ENCODE peak calls at places on chromosomes 3 and 15, in nine cellular contexts. R is Calu3; K is hepatocyte; W is stimulated activated CD8-positive, alpha-beta memory T cell treated with anti-CD3 and anti-CD28 coated beads, Interleukin-15, amount 100 ng/mL, for 4 hours; P is fibroblast of the aortic adventitia; T is NB4; B is PC-3; I is HT1080; G is AG09319. F is an unnamed sample.

GRCh38 chr3:18428036-18428435 is 2.9 kb upstream of the SATB1 start:
- DNase-seq in I (no peak), W (no peak), T (no peak), K (no peak), P (no peak), R (no peak), B (no peak), G (no peak), F (no peak)

GRCh38 chr15:92077353-92078080 is 224.0 kb downstream of the SLCO3A1 start:
- DNase-seq in T (peak), R (peak), B (peak), P (peak), W (peak), I (peak), G (peak), K (peak), F (peak)

GRCh38 chr3:30904986-30905385 is 10.5 kb upstream of the GADL1 start:
- DNase-seq in W (no peak), B (no peak), T (no peak), K (no peak), P (no peak), R (no peak), G (no peak), I (no peak), F (no peak)

GRCh38 chr15:61680260-61681037 is 379.8 kb downstream of the VPS13C start:
- DNase-seq in I (no peak), K (no peak), G (no peak), W (no peak), B (no peak), P (no peak), T (no peak), R (no peak), F (no peak)

GRCh38 chr3:81891056-81891455 is 129.6 kb upstream of the GBE1 start:
- DNase-seq in P (no peak), T (no peak), K (no peak), W (no peak), G (no peak), B (no peak), I (no peak), R (no peak), F (no peak)

GRCh38 chr3:102410616-102411015 is 24.2 kb upstream of the ZPLD1 start:
- DNase-seq in K (no peak), W (no peak), G (no peak), T (no peak), B (peak), R (no peak), I (no peak), P (no peak), F (no peak)

GRCh38 chr3:108093021-108093420 is 2.2 kb upstream of the CD47 start:
- DNase-seq in P (no peak), B (no peak), T (no peak), G (no peak), W (no peak), I (no peak), R (no peak), K (no peak), F (no peak)

GRCh38 chr3:13483286-13483685 is 3.2 kb downstream of the HDAC11 start:
- DNase-seq in P (no peak), G (no peak), R (no peak), B (no peak), W (no peak), K (no peak), T (no peak), I (no peak), F (no peak)

GRCh38 chr15:81160312-81161214 is 26.5 kb downstream of the CFAP161 start:
- DNase-seq in B (no peak), T (no peak), R (no peak), I (peak), P (peak), G (peak), W (no peak), K (peak), F (no peak)

GRCh38 chr3:97970929-97971460 is 1.2 kb downstream of the RIOX2 start:
- DNase-seq in T (peak), G (no peak), W (no peak), K (no peak), B (no peak), P (no peak), I (no peak), R (no peak), F (no peak)

GRCh38 chr3:102394517-102394916 is 40.3 kb upstream of the ZPLD1 start:
- DNase-seq in P (no peak), K (no peak), G (no peak), T (no peak), W (no peak), R (no peak), I (peak), B (peak), F (no peak)

GRCh38 chr3:10342781-10343180 is 21.9 kb upstream of the SEC13 start:
- DNase-seq in G (no peak), W (no peak), I (no peak), K (no peak), B (no peak), P (no peak), R (no peak), T (no peak), F (no peak)

GRCh38 chr3:120852412-120852811 is 55.6 kb upstream of the STXBP5L start:
- DNase-seq in B (no peak), T (no peak), K (no peak), W (no peak), I (no peak), P (no peak), G (no peak), R (no peak), F (no peak)

GRCh38 chr3:109098245-109098644 is 19.7 kb downstream of the MORC1 start:
- DNase-seq in P (no peak), R (peak), T (peak), G (no peak), B (peak), W (no peak), K (peak), I (peak), F (no peak)

GRCh38 chr3:72185549-72186484 is 400.9 kb upstream of the PROK2 start:
- DNase-seq in W (no peak), G (no peak), R (no peak), T (no peak), I (peak), B (peak), P (peak), K (peak), F (no peak)

GRCh38 chr3:113157408-113157980 is 53.9 kb upstream of the BOC start:
- DNase-seq in P (peak), R (no peak), G (no peak), W (no peak), B (no peak), I (no peak), T (no peak), K (no peak), F (no peak)

GRCh38 chr3:104257486-104257885 is 1109.2 kb upstream of the ALCAM start:
- DNase-seq in W (no peak), P (no peak), B (no peak), K (peak), I (no peak), R (no peak), T (no peak), G (no peak), F (no peak)

GRCh38 chr15:70376929-70377691 is 279.4 kb upstream of the TLE3 start:
- DNase-seq in W (no peak), G (peak), I (no peak), K (peak), T (peak), R (peak), P (peak), B (no peak), F (no peak)

GRCh38 chr3:188979669-188980311 is 192.0 kb upstream of the TPRG1 start:
- DNase-seq in W (no peak), T (no peak), P (no peak), I (no peak), K (no peak), G (no peak), R (no peak), B (no peak), F (no peak)

GRCh38 chr15:62895139-62895866 is 147.2 kb upstream of the TPM1 start:
- DNase-seq in T (no peak), P (peak), W (no peak), G (no peak), I (peak), B (peak), K (no peak), R (peak), F (no peak)

GRCh38 chr15:66004618-66005262 is 135.4 kb downstream of the RAB11A start:
- DNase-seq in R (peak), K (peak), W (no peak), P (peak), T (peak), B (peak), G (no peak), I (no peak), F (peak)

GRCh38 chr3:156148946-156149348 is 28.6 kb downstream of the KCNAB1 start:
- DNase-seq in T (peak), P (peak), W (no peak), G (no peak), R (no peak), I (no peak), B (no peak), K (no peak), F (no peak)

GRCh38 chr15:89333011-89333860 is 1.4 kb downstream of the POLG start:
- DNase-seq in K (no peak), G (no peak), T (no peak), W (no peak), P (no peak), R (no peak), I (no peak), B (no peak), F (no peak)

GRCh38 chr3:140943781-140944547 is 2.3 kb downstream of the SLC25A36 start:
- DNase-seq in T (no peak), B (no peak), R (no peak), P (no peak), W (no peak), K (no peak), I (no peak), G (no peak), F (no peak)

GRCh38 chr3:111762535-111762934 is 96.5 kb upstream of the PHLDB2 start:
- DNase-seq in T (no peak), R (no peak), K (peak), P (peak), W (no peak), B (no peak), I (no peak), G (peak), F (no peak)

GRCh38 chr3:130963444-130963843 is 63.2 kb downstream of the ASTE1 start:
- DNase-seq in T (no peak), I (no peak), W (no peak), R (no peak), P (no peak), B (peak), K (no peak), G (no peak), F (no peak)

GRCh38 chr3:122200681-122201080 is 17.2 kb downstream of the CASR start:
- DNase-seq in B (no peak), R (peak), T (no peak), I (no peak), G (no peak), W (no peak), P (no peak), K (no peak), F (no peak)

GRCh38 chr15:45169608-45170480 is 17.9 kb downstream of the SHF start:
- DNase-seq in W (no peak), K (no peak), G (no peak), P (no peak), R (no peak), T (peak), B (no peak), I (no peak), F (no peak)

GRCh38 chr3:33417051-33417673 is 23.0 kb downstream of the UBP1 start:
- DNase-seq in K (no peak), I (peak), T (peak), B (peak), P (no peak), R (no peak), G (no peak), W (no peak), F (no peak)

GRCh38 chr15:101266787-101267186 is 10.5 kb downstream of the SELENOS start:
- DNase-seq in I (no peak), G (no peak), W (no peak), K (no peak), P (no peak), B (no peak), T (no peak), R (no peak), F (no peak)

GRCh38 chr3:8500966-8501365 is 657 bp upstream of the LMCD1 start:
- DNase-seq in B (no peak), P (no peak), G (no peak), T (no peak), K (no peak), R (no peak), W (no peak), I (no peak), F (no peak)